ENCODE peak calls at places on chromosomes 12 and 14, in ten cellular contexts. R is NCI-H2171 treated with DMSO at 0.1 percent for 48 hours; J is stimulated activated CD4-positive, alpha-beta T cell treated with anti-CD3 and anti-CD28 coated beads, Interleukin-2, amount 100 ng/mL, for 48 hours; B is transverse colon; X is left cardiac atrium; Z is NCI-H1436; Y is non-pigmented ciliary epithelial cell; Q is GM23248; A is LoVo; O is C1 segment of cervical spinal cord. D is an unnamed sample.

GRCh38 chr14:49972840-49973239 is 80.0 kb downstream of the ARF6 start:
- DNase-seq in R (peak), J (no peak), B (peak), X (no peak), Z (no peak), Y (peak), Q (peak), A (peak), O (no peak), D (peak)

GRCh38 chr12:65566776-65567175 is 257.5 kb upstream of the HMGA2 start:
- DNase-seq in R (no peak), J (no peak), B (no peak), X (no peak), Z (no peak), Y (no peak), Q (peak), A (no peak), O (no peak), D (no peak)

GRCh38 chr12:26318661-26319068 is 123.3 kb downstream of the SSPN start:
- DNase-seq in R (no peak), J (no peak), B (peak), X (peak), Z (no peak), Y (peak), Q (peak), A (no peak), O (no peak), D (no peak)

GRCh38 chr14:103581954-103582703 is 19.4 kb downstream of the COA8 start:
- DNase-seq in R (no peak), J (no peak), B (peak), X (no peak), Z (no peak), Y (no peak), Q (no peak), A (no peak), O (no peak), D (no peak)

GRCh38 chr12:92921877-92922276 is 7.2 kb downstream of the EEA1 start:
- DNase-seq in R (no peak), J (no peak), B (no peak), X (no peak), Z (no peak), Y (no peak), Q (no peak), A (no peak), O (no peak), D (no peak)

GRCh38 chr12:6946033-6946919 is 2.5 kb downstream of the C12orf57 start:
- DNase-seq in R (peak), J (no peak), B (peak), X (peak), Z (peak), Y (no peak), Q (no peak), A (peak), O (no peak), D (peak)

GRCh38 chr12:77049767-77050353 is 15.5 kb downstream of the E2F7 start:
- DNase-seq in R (peak), J (no peak), B (no peak), X (no peak), Z (peak), Y (no peak), Q (peak), A (peak), O (no peak), D (no peak)

GRCh38 chr12:26726956-26727355 is 106.0 kb downstream of the ITPR2 start:
- DNase-seq in R (no peak), J (no peak), B (no peak), X (no peak), Z (no peak), Y (no peak), Q (no peak), A (no peak), O (no peak), D (no peak)

GRCh38 chr12:4450551-4451112 is 5.0 kb upstream of the FGF6 start:
- DNase-seq in R (no peak), J (no peak), B (no peak), X (no peak), Z (no peak), Y (no peak), Q (no peak), A (no peak), O (no peak), D (no peak)

GRCh38 chr12:82651489-82651888 is 35.2 kb upstream of the TMTC2 start:
- DNase-seq in R (no peak), J (no peak), B (no peak), X (no peak), Z (peak), Y (no peak), Q (no peak), A (peak), O (no peak), D (no peak)

GRCh38 chr12:85527192-85527591 is 247.2 kb downstream of the ALX1 start:
- DNase-seq in R (no peak), J (no peak), B (no peak), X (no peak), Z (no peak), Y (no peak), Q (no peak), A (no peak), O (no peak), D (no peak)

GRCh38 chr12:25207883-25208282 is 12.8 kb downstream of the ETFRF1 start:
- DNase-seq in R (no peak), J (no peak), B (no peak), X (no peak), Z (no peak), Y (no peak), Q (no peak), A (no peak), O (no peak), D (no peak)

GRCh38 chr12:45909041-45909713 is 81.2 kb downstream of the SCAF11 start:
- DNase-seq in R (peak), J (no peak), B (no peak), X (no peak), Z (no peak), Y (no peak), Q (no peak), A (no peak), O (no peak), D (no peak)

GRCh38 chr14:50875359-50876090 is 3.7 kb downstream of the ABHD12B start:
- DNase-seq in R (no peak), J (peak), B (no peak), X (no peak), Z (no peak), Y (peak), Q (peak), A (no peak), O (no peak), D (no peak)

GRCh38 chr12:97142737-97143450 is 235.8 kb downstream of the NEDD1 start:
- DNase-seq in R (peak), J (no peak), B (no peak), X (peak), Z (no peak), Y (no peak), Q (no peak), A (no peak), O (no peak), D (no peak)

GRCh38 chr12:48988030-48988649 is 10.0 kb downstream of the WNT1 start:
- DNase-seq in R (no peak), J (peak), B (peak), X (peak), Z (no peak), Y (no peak), Q (peak), A (peak), O (peak), D (peak)